ENCODE peak calls at places on chromosome 9, in five cellular contexts. V is GM06990; F is heart left ventricle; X is 8988T; G is CD4-positive, alpha-beta memory T cell. K is an unnamed sample.

GRCh38 chr9:13082796-13083195 is 196.7 kb downstream of the MPDZ start:
- DNase-seq in G (no peak), F (no peak), X (no peak), V (no peak), K (no peak)

GRCh38 chr9:114080195-114080772 is 2.2 kb upstream of the AMBP start:
- DNase-seq in X (no peak), F (no peak), V (no peak), G (no peak), K (no peak)

GRCh38 chr9:34185778-34186551 is 7.1 kb downstream of the UBAP1 start:
- DNase-seq in X (no peak), F (peak), G (peak), V (peak), K (peak)

GRCh38 chr9:100428871-100429654 is 2.1 kb downstream of the MSANTD3 start:
- DNase-seq in V (no peak), F (no peak), G (no peak), X (peak), K (no peak)

GRCh38 chr9:136693490-136694162 is 6.4 kb upstream of the AGPAT2 start:
- DNase-seq in V (no peak), F (no peak), X (peak), G (no peak), K (no peak)

GRCh38 chr9:124506433-124506832 is 766 bp downstream of the NR5A1 start:
- DNase-seq in V (no peak), G (no peak), X (no peak), F (no peak), K (no peak)

GRCh38 chr9:121700165-121700830 is 48.9 kb downstream of the DAB2IP start:
- DNase-seq in G (no peak), X (peak), V (no peak), F (peak), K (peak)

GRCh38 chr9:114697951-114698351 is 16.0 kb upstream of the TEX48 start:
- DNase-seq in V (peak), F (no peak), X (no peak), G (no peak), K (no peak)

GRCh38 chr9:124216474-124217176 is 41.1 kb upstream of the NEK6 start:
- DNase-seq in X (no peak), G (peak), F (peak), V (peak), K (no peak)

GRCh38 chr9:120265791-120266190 is 314.2 kb downstream of the CDK5RAP2 start:
- DNase-seq in G (no peak), V (no peak), F (peak), X (no peak), K (no peak)

GRCh38 chr9:79572891-79573696 is 1.3 kb downstream of the TLE4 start:
- DNase-seq in F (peak), X (peak), G (peak), V (peak), K (peak)

GRCh38 chr9:112546149-112547012 is 59.8 kb downstream of the KIAA1958 start:
- DNase-seq in X (no peak), V (no peak), G (no peak), F (no peak), K (no peak)

GRCh38 chr9:78032599-78033457 is 1.2 kb upstream of the GNAQ start:
- DNase-seq in F (no peak), X (no peak), G (no peak), V (no peak), K (no peak)

GRCh38 chr9:6757988-6758417 is 230 bp downstream of the KDM4C start:
- DNase-seq in V (no peak), F (no peak), G (no peak), X (peak), K (no peak)

GRCh38 chr9:114754574-114754973 is 51.3 kb downstream of the TNFSF15 start:
- DNase-seq in F (no peak), V (no peak), X (no peak), G (no peak), K (no peak)

GRCh38 chr9:69745716-69746538 is 13.9 kb downstream of the PTAR1 start:
- DNase-seq in G (no peak), F (no peak), V (no peak), X (no peak), K (no peak)

GRCh38 chr9:99224445-99224844 is 2.4 kb downstream of the SEC61B start:
- DNase-seq in V (no peak), F (no peak), X (no peak), G (no peak), K (no peak)

GRCh38 chr9:14315754-14316573 is 2.0 kb upstream of the NFIB start:
- DNase-seq in F (peak), G (no peak), X (peak), V (no peak), K (peak)

GRCh38 chr9:128422783-128423150 is 2.1 kb downstream of the CERCAM start:
- DNase-seq in G (no peak), X (no peak), V (no peak), F (no peak), K (no peak)

GRCh38 chr9:106286249-106286648 is 576.7 kb upstream of the ZNF462 start:
- DNase-seq in F (no peak), G (no peak), X (peak), V (no peak), K (no peak)

GRCh38 chr9:108093773-108094675 is 604.5 kb upstream of the KLF4 start:
- DNase-seq in V (no peak), G (no peak), F (no peak), X (no peak), K (no peak)

GRCh38 chr9:36134761-36135505 is 1.6 kb upstream of the GLIPR2 start:
- DNase-seq in F (no peak), X (no peak), G (no peak), V (no peak), K (no peak)

GRCh38 chr9:135173066-135173465 is 85.6 kb downstream of the OLFM1 start:
- DNase-seq in V (no peak), X (no peak), G (no peak), F (no peak), K (no peak)

GRCh38 chr9:86856259-86856658 is 91.0 kb downstream of the GAS1 start:
- DNase-seq in F (no peak), G (no peak), V (no peak), X (no peak), K (no peak)

GRCh38 chr9:75231167-75231566 is 142.9 kb downstream of the OSTF1 start:
- DNase-seq in G (no peak), V (no peak), X (no peak), F (no peak), K (no peak)

GRCh38 chr9:83396813-83397212 is 141.4 kb downstream of the FRMD3 start:
- DNase-seq in V (no peak), F (no peak), G (no peak), X (no peak), K (no peak)

GRCh38 chr9:105063665-105064247 is 135.8 kb upstream of the ABCA1 start:
- DNase-seq in X (no peak), F (no peak), V (no peak), G (no peak), K (peak)

GRCh38 chr9:128721487-128722010 is 2.4 kb downstream of the ZDHHC12 start:
- DNase-seq in X (no peak), V (no peak), G (no peak), F (no peak), K (no peak)

GRCh38 chr9:89794918-89795317 is 190.1 kb downstream of the GADD45G start:
- DNase-seq in X (no peak), V (no peak), G (no peak), F (no peak), K (no peak)

GRCh38 chr9:134554750-134555655 is 86.6 kb upstream of the COL5A1 start:
- DNase-seq in F (no peak), X (no peak), V (no peak), G (no peak), K (no peak)

GRCh38 chr9:126478216-126478981 is 135.3 kb upstream of the LMX1B start:
- DNase-seq in V (no peak), G (no peak), F (no peak), X (no peak), K (no peak)

GRCh38 chr9:128587453-128587852 is 35.1 kb downstream of the SPTAN1 start:
- DNase-seq in V (peak), G (peak), F (no peak), X (no peak), K (no peak)

GRCh38 chr9:91034976-91035824 is 233.6 kb downstream of the SYK start:
- DNase-seq in G (no peak), V (no peak), F (no peak), X (no peak), K (no peak)

GRCh38 chr9:3431890-3432289 is 93.9 kb downstream of the RFX3 start:
- DNase-seq in X (no peak), F (no peak), G (no peak), V (no peak), K (no peak)

GRCh38 chr9:129496187-129497063 is 124.5 kb downstream of the C9orf50 start:
- DNase-seq in X (no peak), V (peak), G (peak), F (peak), K (peak)

GRCh38 chr9:88593537-88594185 is 58.7 kb downstream of the NXNL2 start:
- DNase-seq in F (peak), G (no peak), V (no peak), X (no peak), K (peak)

GRCh38 chr9:97820373-97820772 is 32.7 kb upstream of the FOXE1 start:
- DNase-seq in G (no peak), X (no peak), F (no peak), V (no peak), K (no peak)

GRCh38 chr9:106797299-106797698 is 65.7 kb upstream of the ZNF462 start:
- DNase-seq in G (no peak), F (no peak), X (no peak), V (no peak), K (no peak)

K was measured in ovary.